ENCODE peak calls at places on chromosome 4, in seven cellular contexts. H is transverse colon, M is lower leg skin, X is testis, K is IMR-90, N is prostate gland, Q is A549. R is an unnamed sample.

GRCh38 chr4:13097971-13098370 is 386.2 kb downstream of the RAB28 start:
- DNase-seq in H (no peak), M (no peak), X (no peak), K (no peak), N (no peak), Q (no peak), R (no peak)

GRCh38 chr4:17786567-17786966 is 5.1 kb upstream of the FAM184B start:
- DNase-seq in H (no peak), M (no peak), X (no peak), K (peak), N (no peak), Q (no peak), R (no peak)

GRCh38 chr4:108313546-108314339 is 145.0 kb upstream of the LEF1 start:
- DNase-seq in H (no peak), M (no peak), X (no peak), K (no peak), N (no peak), Q (no peak), R (no peak)

GRCh38 chr4:144985536-144985935 is 112.5 kb downstream of the ANAPC10 start:
- DNase-seq in H (no peak), M (no peak), X (no peak), K (no peak), N (no peak), Q (no peak), R (no peak)

GRCh38 chr4:128844931-128845330 is 35.4 kb downstream of the JADE1 start:
- DNase-seq in H (no peak), M (peak), X (peak), K (no peak), N (peak), Q (no peak), R (peak)

GRCh38 chr4:80017125-80017854 is 55.7 kb downstream of the ANTXR2 start:
- DNase-seq in H (no peak), M (no peak), X (no peak), K (peak), N (no peak), Q (no peak), R (no peak)

GRCh38 chr4:7876096-7876993 is 63.3 kb downstream of the AFAP1 start:
- DNase-seq in H (no peak), M (no peak), X (no peak), K (peak), N (no peak), Q (peak), R (no peak)

GRCh38 chr4:1449475-1449832 is 43.2 kb upstream of the NKX1-1 start:
- DNase-seq in H (no peak), M (peak), X (no peak), K (no peak), N (no peak), Q (no peak), R (no peak)

GRCh38 chr4:10731162-10731561 is 46.6 kb upstream of the CLNK start:
- DNase-seq in H (no peak), M (no peak), X (no peak), K (no peak), N (no peak), Q (no peak), R (no peak)

GRCh38 chr4:5034206-5034605 is 14.9 kb upstream of the CYTL1 start:
- DNase-seq in H (no peak), M (no peak), X (no peak), K (peak), N (no peak), Q (no peak), R (no peak)

GRCh38 chr4:1593881-1594345 is 90.2 kb downstream of the FAM53A start:
- DNase-seq in H (no peak), M (no peak), X (no peak), K (no peak), N (no peak), Q (no peak), R (no peak)

GRCh38 chr4:114040319-114041116 is 61.1 kb upstream of the ARSJ start:
- DNase-seq in H (no peak), M (no peak), X (no peak), K (peak), N (no peak), Q (no peak), R (no peak)

GRCh38 chr4:166087569-166087968 is 214.5 kb downstream of the TLL1 start:
- DNase-seq in H (no peak), M (no peak), X (no peak), K (no peak), N (no peak), Q (no peak), R (no peak)

GRCh38 chr4:126354784-126355183 is 1040.0 kb downstream of the FAT4 start:
- DNase-seq in H (no peak), M (no peak), X (no peak), K (no peak), N (no peak), Q (no peak), R (no peak)

GRCh38 chr4:8582016-8582415 is 1.8 kb downstream of the GPR78 start:
- DNase-seq in H (no peak), M (no peak), X (no peak), K (no peak), N (no peak), Q (no peak), R (peak)

GRCh38 chr4:146222313-146222712 is 8.0 kb downstream of the REELD1 start:
- DNase-seq in H (no peak), M (no peak), X (no peak), K (peak), N (no peak), Q (no peak), R (peak)

GRCh38 chr4:63170923-63171322 is 1238.3 kb downstream of the TECRL start:
- DNase-seq in H (no peak), M (no peak), X (no peak), K (no peak), N (no peak), Q (no peak), R (no peak)

GRCh38 chr4:94926936-94927335 is 169.2 kb downstream of the BMPR1B start:
- DNase-seq in H (no peak), M (no peak), X (no peak), K (no peak), N (peak), Q (no peak), R (no peak)

GRCh38 chr4:107855723-107856122 is 31.0 kb downstream of the SGMS2 start:
- DNase-seq in H (no peak), M (no peak), X (no peak), K (no peak), N (no peak), Q (no peak), R (no peak)

GRCh38 chr4:128866691-128867090 is 57.2 kb downstream of the JADE1 start:
- DNase-seq in H (no peak), M (no peak), X (no peak), K (no peak), N (no peak), Q (no peak), R (no peak)

GRCh38 chr4:172725581-172725980 is 443.0 kb upstream of the GALNT7 start:
- DNase-seq in H (no peak), M (no peak), X (no peak), K (peak), N (no peak), Q (peak), R (no peak)

DNA sequence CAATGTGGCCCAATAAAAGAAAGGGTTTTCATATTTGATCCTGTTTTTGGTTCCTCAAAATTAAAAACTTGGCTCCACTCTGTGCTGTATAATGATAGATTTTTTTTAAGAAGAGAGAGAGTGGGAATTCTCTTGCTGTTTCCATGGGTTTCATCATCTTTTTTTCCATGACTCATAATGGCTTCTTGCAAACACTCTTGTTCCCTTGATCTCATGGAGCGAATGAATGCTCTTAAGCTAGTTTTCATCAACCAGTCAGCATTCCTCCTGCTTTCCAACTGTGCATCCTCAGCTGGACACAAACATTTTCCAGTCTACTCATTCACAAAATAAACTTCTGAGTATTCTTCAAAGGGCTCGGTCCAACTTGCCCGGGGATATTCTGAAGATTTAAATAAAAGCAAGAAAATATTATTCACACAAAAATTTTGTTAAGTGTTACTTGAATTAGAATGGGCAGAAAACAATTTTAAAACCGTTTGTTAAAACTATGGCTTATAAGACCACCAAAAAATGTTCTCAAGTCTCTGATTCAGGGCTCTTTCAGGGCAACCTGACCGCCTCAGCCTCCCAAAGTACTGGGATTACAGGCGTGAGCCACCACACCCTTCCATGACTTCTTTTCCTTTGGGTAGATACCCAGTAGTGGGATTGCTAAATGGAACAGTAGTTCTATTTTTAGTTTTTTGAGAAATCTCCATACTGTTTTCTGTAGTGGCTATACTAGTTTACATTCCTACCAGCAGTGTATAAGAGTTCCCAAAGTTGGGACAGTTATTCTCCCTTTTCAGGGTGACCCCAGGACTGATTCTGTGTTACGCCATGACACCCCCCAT is 64.7 kb downstream of the TMEM156 start:
- DNase-seq in H (no peak), M (no peak), X (no peak), K (peak), N (no peak), Q (no peak), R (no peak)
- TF ChIP-seq POLR2A in H (no peak), M (no peak), X (no peak), K (no peak), N (no peak), Q (no peak), R (no peak)

DNA sequence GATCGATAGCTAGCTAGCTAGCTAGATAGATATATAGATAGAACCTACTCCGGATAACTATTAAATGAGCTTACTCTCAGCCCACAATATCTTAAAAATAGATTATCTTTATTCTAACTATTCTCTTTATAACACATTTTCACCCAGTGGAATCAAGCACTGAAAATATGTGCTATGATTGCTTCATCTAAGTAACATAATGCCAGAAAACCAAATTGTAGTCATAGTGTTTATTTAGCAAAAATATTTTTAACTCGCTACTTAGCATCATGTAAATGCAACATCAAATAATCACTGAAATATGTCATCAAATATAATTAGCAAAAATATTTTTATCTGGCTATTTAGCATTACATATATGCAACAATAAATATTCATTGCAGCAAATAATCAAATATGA is 1.5 kb downstream of the TMEM156 start:
- DNase-seq in H (no peak), M (no peak), X (no peak), K (peak), N (no peak), Q (no peak), R (no peak)
- H3K4me3 ChIP-seq in H (no peak), M (no peak), X (no peak), K (no peak), N (no peak), Q (peak), R (no peak)

GRCh38 chr4:133151301-133151680 is 2.2 kb downstream of the PCDH10 start:
- DNase-seq in H (no peak), M (peak), X (no peak), K (no peak), N (no peak), Q (no peak), R (no peak)

GRCh38 chr4:133151681-133152329 is 2.7 kb downstream of the PCDH10 start:
- DNase-seq in H (no peak), M (peak), X (no peak), K (no peak), N (no peak), Q (no peak), R (no peak)

GRCh38 chr4:133149364-133149695 is 236 bp downstream of the PCDH10 start:
- DNase-seq in H (no peak), M (no peak), X (no peak), K (no peak), N (no peak), Q (no peak), R (no peak)

GRCh38 chr4:133149932-133150642 is 993 bp downstream of the PCDH10 start:
- DNase-seq in H (no peak), M (no peak), X (no peak), K (no peak), N (no peak), Q (no peak), R (no peak)

DNA sequence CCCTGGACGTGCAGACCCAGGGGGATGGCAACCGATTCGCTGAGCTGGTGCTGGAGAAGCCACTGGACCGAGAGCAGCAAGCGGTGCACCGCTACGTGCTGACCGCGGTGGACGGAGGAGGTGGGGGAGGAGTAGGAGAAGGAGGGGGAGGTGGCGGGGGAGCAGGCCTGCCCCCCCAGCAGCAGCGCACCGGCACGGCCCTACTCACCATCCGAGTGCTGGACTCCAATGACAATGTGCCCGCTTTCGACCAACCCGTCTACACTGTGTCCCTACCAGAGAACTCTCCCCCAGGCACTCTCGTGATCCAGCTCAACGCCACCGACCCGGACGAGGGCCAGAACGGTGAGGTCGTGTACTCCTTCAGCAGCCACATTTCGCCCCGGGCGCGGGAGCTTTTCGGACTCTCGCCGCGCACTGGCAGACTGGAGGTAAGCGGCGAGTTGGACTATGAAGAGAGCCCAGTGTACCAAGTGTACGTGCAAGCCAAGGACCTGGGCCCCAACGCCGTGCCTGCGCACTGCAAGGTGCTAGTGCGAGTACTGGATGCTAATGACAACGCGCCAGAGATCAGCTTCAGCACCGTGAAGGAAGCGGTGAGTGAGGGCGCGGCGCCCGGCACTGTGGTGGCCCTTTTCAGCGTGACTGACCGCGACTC is 1.7 kb downstream of the PCDH10 start:
- DNase-seq in H (no peak), M (no peak), X (no peak), K (no peak), N (no peak), Q (no peak), R (peak)
- TF ChIP-seq POLR2A in H (no peak), M (no peak), X (no peak), K (no peak), N (no peak), Q (no peak), R (no peak)

DNA sequence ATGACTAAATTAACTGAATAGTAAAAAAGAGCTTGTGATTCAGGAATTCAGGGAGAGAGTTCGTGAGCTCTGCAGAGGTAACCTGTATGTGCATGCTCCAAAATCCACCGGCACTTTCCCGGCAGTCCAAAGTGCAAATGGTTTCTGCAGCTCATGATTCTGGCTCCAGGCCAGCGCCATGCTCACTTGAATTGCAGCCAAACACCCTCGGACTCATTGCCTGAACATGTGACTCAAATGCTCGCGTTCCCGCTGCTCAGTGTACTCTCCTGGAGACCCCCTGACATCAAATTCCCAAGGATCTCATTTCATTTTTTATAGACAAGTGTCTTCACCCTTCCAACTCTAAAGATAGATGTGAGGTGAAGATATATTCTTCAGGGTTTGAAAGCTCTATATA is 44.1 kb upstream of the SH3RF1 start:
- DNase-seq in H (peak), M (no peak), X (peak), K (peak), N (peak), Q (peak), R (peak)
- H3K4me3 ChIP-seq in H (no peak), M (no peak), X (no peak), K (no peak), N (no peak), Q (no peak), R (no peak)

DNA sequence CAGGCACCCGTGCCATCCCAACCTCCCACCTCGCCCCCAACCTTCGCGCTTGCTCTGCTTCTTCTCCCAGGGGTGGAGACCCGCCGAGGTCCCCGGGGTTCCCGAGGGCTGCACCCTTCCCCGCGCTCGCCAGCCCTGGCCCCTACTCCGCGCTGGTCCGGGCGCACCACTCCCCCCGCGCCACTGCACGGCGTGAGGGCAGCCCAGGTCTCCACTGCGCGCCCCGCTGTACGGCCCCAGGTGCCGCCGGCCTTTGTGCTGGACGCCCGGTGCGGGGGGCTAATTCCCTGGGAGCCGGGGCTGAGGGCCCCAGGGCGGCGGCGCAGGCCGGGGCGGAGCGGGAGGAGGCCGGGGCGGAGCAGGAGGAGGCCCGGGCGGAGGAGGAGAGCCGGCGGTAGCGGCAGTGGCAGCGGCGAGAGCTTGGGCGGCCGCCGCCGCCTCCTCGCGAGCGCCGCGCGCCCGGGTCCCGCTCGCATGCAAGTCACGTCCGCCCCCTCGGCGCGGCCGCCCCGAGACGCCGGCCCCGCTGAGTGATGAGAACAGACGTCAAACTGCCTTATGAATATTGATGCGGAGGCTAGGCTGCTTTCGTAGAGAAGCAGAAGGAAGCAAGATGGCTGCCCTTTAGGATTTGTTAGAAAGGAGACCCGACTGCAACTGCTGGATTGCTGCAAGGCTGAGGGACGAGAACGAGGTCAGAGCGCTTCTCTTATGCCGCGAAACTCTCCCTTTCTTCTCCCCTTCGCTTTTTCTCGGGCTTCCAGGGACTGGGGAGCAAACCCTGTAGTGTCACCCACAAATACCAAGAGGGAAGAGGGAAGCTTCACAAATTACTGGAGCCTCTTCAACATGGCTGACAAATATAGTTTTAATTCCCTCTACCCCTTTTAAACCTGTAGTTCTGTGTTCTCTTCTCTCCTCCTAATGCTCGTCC is at the start of gene TET2:
- DNase-seq in H (peak), M (peak), X (peak), K (peak), N (peak), Q (peak), R (peak)
- TF ChIP-seq POLR2A in H (peak), M (no peak), X (no peak), K (peak), N (peak), Q (peak), R (no peak)

GRCh38 chr4:73692284-73692683 is 48.1 kb upstream of the CXCL8 start:
- DNase-seq in H (no peak), M (no peak), X (no peak), K (no peak), N (peak), Q (no peak), R (no peak)

GRCh38 chr4:73691759-73692158 is 48.6 kb upstream of the CXCL8 start:
- DNase-seq in H (no peak), M (no peak), X (no peak), K (no peak), N (no peak), Q (no peak), R (no peak)

GRCh38 chr4:73692701-73693100 is 47.7 kb upstream of the CXCL8 start:
- DNase-seq in H (no peak), M (no peak), X (no peak), K (no peak), N (no peak), Q (no peak), R (no peak)

GRCh38 chr4:73687414-73687813 is 53.0 kb upstream of the CXCL8 start:
- DNase-seq in H (no peak), M (no peak), X (no peak), K (no peak), N (no peak), Q (no peak), R (no peak)

GRCh38 chr4:73690051-73690744 is 50.2 kb upstream of the CXCL8 start:
- DNase-seq in H (no peak), M (no peak), X (no peak), K (peak), N (no peak), Q (no peak), R (no peak)
- H3K4me3 ChIP-seq in H (no peak), M (no peak), X (no peak), K (no peak), N (no peak), Q (no peak), R (no peak)

DNA sequence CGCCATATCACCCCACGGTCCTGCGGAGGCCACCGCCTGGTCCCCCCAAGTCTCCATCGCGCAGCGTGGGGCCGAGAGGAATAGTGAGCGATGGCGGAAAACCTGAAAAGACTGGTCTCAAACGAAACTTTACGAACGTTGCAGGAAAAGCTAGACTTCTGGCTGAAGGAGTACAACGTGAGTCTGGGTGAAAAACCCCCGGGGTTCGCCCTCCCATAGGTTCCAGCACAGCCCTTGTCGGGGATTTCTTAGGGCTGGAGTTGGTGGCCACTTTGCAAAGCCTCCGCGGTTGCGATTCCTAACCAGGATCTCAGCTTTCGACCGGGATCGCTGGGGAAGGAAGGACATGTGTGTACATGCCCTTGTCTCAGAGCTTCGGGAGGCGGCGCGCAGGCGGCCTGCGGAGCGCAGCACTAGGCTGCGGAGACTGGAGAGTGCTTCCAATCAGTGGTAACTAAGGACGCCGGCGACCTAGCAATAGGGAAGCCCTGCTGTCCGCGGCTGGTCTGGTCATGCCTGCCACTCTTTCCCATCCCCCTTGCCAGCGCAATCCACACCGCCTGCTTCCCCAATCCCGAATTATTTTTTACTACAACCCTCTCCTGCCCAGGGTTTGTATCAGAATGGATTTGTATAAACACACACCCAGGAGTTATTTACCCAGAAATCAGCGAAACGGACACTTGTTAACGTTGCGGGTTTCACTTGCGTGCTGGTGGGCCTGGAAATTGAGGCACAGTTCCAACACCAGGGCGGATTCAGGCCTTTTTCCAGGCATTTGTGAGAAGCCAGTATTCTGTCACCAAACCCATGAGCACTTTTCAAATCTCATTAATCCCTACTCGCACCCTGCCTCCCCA is 741 bp downstream of the SPATA18 start:
- DNase-seq in H (peak), M (peak), X (peak), K (peak), N (peak), Q (peak), R (peak)
- TF ChIP-seq POLR2A in H (no peak), M (no peak), X (no peak), K (no peak), N (peak), Q (peak), R (no peak)